ENCODE peak calls at places on chromosome 13, in five cellular contexts. M, C, X, H and D are unnamed samples.

GRCh38 chr13:111877906-111878305 is 189.0 kb upstream of the SOX1 start:
- DNase-seq in M (no peak), C (no peak), X (no peak), H (no peak), D (no peak)

GRCh38 chr13:30038884-30039283 is 188.5 kb upstream of the UBL3 start:
- DNase-seq in M (peak), C (no peak), X (no peak), H (peak), D (no peak)

GRCh38 chr13:34719060-34719875 is 222.8 kb upstream of the NBEA start:
- DNase-seq in M (no peak), C (peak), X (no peak), H (no peak), D (no peak)

GRCh38 chr13:54486421-54487166 is 1458.0 kb downstream of the OLFM4 start:
- DNase-seq in M (no peak), C (no peak), X (no peak), H (no peak), D (no peak)

GRCh38 chr13:40193290-40194203 is 472.9 kb downstream of the FOXO1 start:
- DNase-seq in M (no peak), C (no peak), X (no peak), H (no peak), D (no peak)

GRCh38 chr13:58085819-58086218 is 454.3 kb downstream of the PCDH17 start:
- DNase-seq in M (no peak), C (no peak), X (no peak), H (no peak), D (no peak)

GRCh38 chr13:100646030-100646673 is 28.4 kb downstream of the TMTC4 start:
- DNase-seq in M (peak), C (no peak), X (peak), H (peak), D (no peak)

GRCh38 chr13:72726721-72727416 is 560 bp downstream of the MZT1 start:
- DNase-seq in M (no peak), C (peak), X (peak), H (peak), D (no peak)

GRCh38 chr13:97308735-97309429 is 86.7 kb downstream of the MBNL2 start:
- DNase-seq in M (peak), C (no peak), X (peak), H (no peak), D (no peak)

GRCh38 chr13:69946443-69946955 is 161.1 kb upstream of the ATXN8OS start:
- DNase-seq in M (no peak), C (no peak), X (no peak), H (no peak), D (no peak)

GRCh38 chr13:48112896-48113525 is 18.1 kb upstream of the MED4 start:
- DNase-seq in M (peak), C (no peak), X (peak), H (no peak), D (no peak)

GRCh38 chr13:98922306-98922705 is 55.6 kb downstream of the DOCK9 start:
- DNase-seq in M (no peak), C (no peak), X (no peak), H (no peak), D (no peak)

GRCh38 chr13:80101040-80101439 is 239.9 kb downstream of the SPRY2 start:
- DNase-seq in M (no peak), C (no peak), X (no peak), H (peak), D (no peak)

GRCh38 chr13:71578048-71578447 is 289.0 kb downstream of the DACH1 start:
- DNase-seq in M (no peak), C (no peak), X (no peak), H (peak), D (no peak)

GRCh38 chr13:94112731-94113130 is 366.8 kb downstream of the DCT start:
- DNase-seq in M (no peak), C (no peak), X (no peak), H (peak), D (no peak)

GRCh38 chr13:111346281-111346680 is 25.8 kb downstream of the TEX29 start:
- DNase-seq in M (no peak), C (no peak), X (no peak), H (no peak), D (no peak)

GRCh38 chr13:94620286-94620896 is 18.7 kb downstream of the GPR180 start:
- DNase-seq in M (peak), C (peak), X (peak), H (peak), D (no peak)

GRCh38 chr13:98399756-98400155 is 177.2 kb downstream of the STK24 start:
- DNase-seq in M (no peak), C (no peak), X (no peak), H (no peak), D (no peak)

GRCh38 chr13:107238262-107238661 is 670.3 kb upstream of the ARGLU1 start:
- DNase-seq in M (no peak), C (no peak), X (no peak), H (peak), D (no peak)

GRCh38 chr13:84430015-84430414 is 547.7 kb upstream of the SLITRK1 start:
- DNase-seq in M (peak), C (no peak), X (no peak), H (no peak), D (no peak)

GRCh38 chr13:81247711-81248110 is 906.8 kb upstream of the SPRY2 start:
- DNase-seq in M (no peak), C (no peak), X (no peak), H (no peak), D (no peak)

GRCh38 chr13:61414686-61415664 is 674 bp downstream of the PCDH20 start:
- DNase-seq in M (no peak), C (peak), X (peak), H (peak), D (peak)

GRCh38 chr13:85700909-85701308 is 98.3 kb downstream of the SLITRK6 start:
- DNase-seq in M (no peak), C (no peak), X (no peak), H (no peak), D (no peak)

GRCh38 chr13:77056886-77057285 is 29.9 kb upstream of the FBXL3 start:
- DNase-seq in M (no peak), C (no peak), X (no peak), H (no peak), D (no peak)

GRCh38 chr13:72293206-72293605 is 426.2 kb upstream of the DACH1 start:
- DNase-seq in M (no peak), C (no peak), X (no peak), H (no peak), D (no peak)

GRCh38 chr13:101773062-101773461 is 320.6 kb downstream of the ITGBL1 start:
- DNase-seq in M (no peak), C (no peak), X (peak), H (peak), D (no peak)

GRCh38 chr13:111007209-111007608 is 92.3 kb upstream of the ANKRD10 start:
- DNase-seq in M (no peak), C (no peak), X (no peak), H (no peak), D (no peak)

GRCh38 chr13:60654405-60654804 is 257.4 kb downstream of the TDRD3 start:
- DNase-seq in M (no peak), C (no peak), X (peak), H (peak), D (no peak)

GRCh38 chr13:48531416-48532145 is 1.3 kb downstream of the RCBTB2 start:
- DNase-seq in M (no peak), C (no peak), X (no peak), H (peak), D (no peak)

GRCh38 chr13:20161275-20161950 is 561 bp upstream of the GJA3 start:
- DNase-seq in M (no peak), C (no peak), X (no peak), H (no peak), D (no peak)

GRCh38 chr13:32390048-32390447 is 37.9 kb downstream of the N4BP2L1 start:
- DNase-seq in M (no peak), C (no peak), X (no peak), H (no peak), D (no peak)

GRCh38 chr13:20703785-20704458 is 423 bp downstream of the IL17D start:
- DNase-seq in M (peak), C (peak), X (peak), H (peak), D (no peak)

GRCh38 chr13:78168981-78169380 is 250.3 kb upstream of the EDNRB start:
- DNase-seq in M (no peak), C (no peak), X (no peak), H (no peak), D (no peak)

GRCh38 chr13:37701972-37702371 is 103.4 kb upstream of the POSTN start:
- DNase-seq in M (peak), C (no peak), X (peak), H (peak), D (no peak)

GRCh38 chr13:30355405-30355741 is 48.0 kb upstream of the KATNAL1 start:
- DNase-seq in M (no peak), C (no peak), X (peak), H (peak), D (peak)

GRCh38 chr13:113119822-113120189 is 2.8 kb upstream of the F10 start:
- DNase-seq in M (no peak), C (no peak), X (no peak), H (no peak), D (no peak)

GRCh38 chr13:113120300-113121182 is 2.1 kb upstream of the F10 start:
- DNase-seq in M (no peak), C (no peak), X (no peak), H (no peak), D (no peak)

GRCh38 chr13:113122571-113123225 is at the start of gene F10:
- DNase-seq in M (peak), C (no peak), X (peak), H (peak), D (peak)

GRCh38 chr13:113121928-113122420 is 625 bp upstream of the F10 start:
- DNase-seq in M (no peak), C (no peak), X (no peak), H (no peak), D (no peak)

GRCh38 chr13:113121183-113121927 is 1.2 kb upstream of the F10 start:
- DNase-seq in M (no peak), C (no peak), X (no peak), H (no peak), D (no peak)
- H2BK120ac ChIP-seq in M (no peak), C (peak), X (no peak), H (no peak), D (no peak)

DNA sequence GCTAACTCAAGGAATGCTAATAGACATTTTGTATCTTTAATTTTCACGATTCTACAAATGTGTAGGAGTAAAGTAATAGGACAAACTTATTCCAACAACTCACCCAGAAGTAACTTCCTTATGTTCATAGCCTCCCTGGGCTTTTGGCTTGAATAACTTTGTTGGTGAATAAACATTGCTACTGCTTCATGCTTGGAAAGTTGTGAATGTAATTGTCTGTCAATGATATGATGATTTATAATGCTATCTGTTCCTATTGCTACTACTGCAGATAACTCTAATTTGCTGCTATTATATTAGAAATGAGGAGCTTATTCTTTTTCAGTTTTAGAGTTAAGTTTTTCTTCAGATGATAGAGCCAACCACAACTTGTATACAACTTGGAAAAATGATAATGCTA is 307.7 kb downstream of the PCDH9 start:
- DNase-seq in M (no peak), C (no peak), X (no peak), H (no peak), D (no peak)
- H2BK120ac ChIP-seq in M (no peak), C (no peak), X (no peak), H (no peak), D (no peak)

GRCh38 chr13:43157796-43158195 is 134.4 kb downstream of the DNAJC15 start:
- DNase-seq in M (no peak), C (no peak), X (no peak), H (no peak), D (no peak)

GRCh38 chr13:43154083-43154739 is 130.8 kb downstream of the DNAJC15 start:
- DNase-seq in M (no peak), C (no peak), X (no peak), H (peak), D (no peak)

GRCh38 chr13:43154839-43155238 is 131.5 kb downstream of the DNAJC15 start:
- DNase-seq in M (no peak), C (no peak), X (no peak), H (peak), D (no peak)

GRCh38 chr13:43156916-43157315 is 133.5 kb downstream of the DNAJC15 start:
- DNase-seq in M (no peak), C (no peak), X (no peak), H (no peak), D (no peak)

DNA sequence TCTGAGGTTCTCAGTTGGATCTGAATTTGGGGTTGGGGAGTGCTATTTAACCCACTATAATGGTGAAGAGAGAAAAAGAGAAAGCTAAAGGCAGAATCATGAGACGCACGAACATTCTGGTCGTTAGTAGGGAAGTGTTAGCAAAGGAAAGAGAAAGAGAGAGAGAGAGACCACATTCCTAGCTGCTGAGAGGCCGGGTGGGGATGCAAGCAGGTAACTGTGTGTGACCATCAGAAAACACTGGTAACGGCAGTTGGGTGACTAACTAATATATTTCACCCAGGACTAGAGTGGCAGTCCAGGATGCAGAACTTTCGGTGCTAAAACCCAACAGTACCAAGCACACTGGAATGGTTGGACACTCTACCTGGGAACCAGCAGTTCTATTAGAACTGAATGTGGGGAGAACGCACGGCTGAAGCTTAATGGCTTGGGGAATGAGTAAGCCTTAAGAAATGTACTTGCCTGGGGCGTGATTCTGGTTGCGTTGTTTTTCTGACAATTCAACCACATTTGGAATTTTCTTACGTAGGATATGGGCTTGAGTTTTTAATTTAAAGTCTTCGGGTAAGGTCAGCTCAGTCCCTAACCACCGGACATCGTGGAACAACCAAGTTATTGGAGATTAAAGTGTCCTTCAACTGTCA is 130.2 kb downstream of the DNAJC15 start:
- DNase-seq in M (peak), C (no peak), X (peak), H (peak), D (no peak)
- H2BK120ac ChIP-seq in M (peak), C (no peak), X (no peak), H (peak), D (no peak)

GRCh38 chr13:108313382-108313781 is 43.9 kb downstream of the TNFSF13B start:
- DNase-seq in M (no peak), C (no peak), X (no peak), H (no peak), D (no peak)
- H2BK120ac ChIP-seq in M (no peak), C (no peak), X (no peak), H (no peak), D (no peak)

DNA sequence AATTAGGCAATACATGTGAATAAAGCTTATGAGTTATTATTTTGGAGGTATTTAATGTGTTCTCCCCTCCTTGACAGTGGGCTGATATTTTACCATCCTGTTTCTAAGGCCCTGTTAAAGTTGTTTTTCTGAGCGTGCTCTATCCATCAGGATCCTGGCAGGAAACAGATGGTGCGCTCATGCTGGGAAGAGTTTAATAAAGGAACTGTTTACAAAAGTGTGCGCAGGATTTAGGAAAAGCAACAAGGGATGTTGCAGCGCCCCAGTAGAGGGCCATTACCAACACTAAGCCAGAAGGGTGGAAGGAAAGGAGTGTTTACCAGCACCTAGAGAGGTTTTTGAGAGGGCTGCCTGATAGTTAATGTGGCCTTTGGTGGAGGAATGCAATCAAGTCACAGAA is 374.5 kb downstream of the KCNRG start:
- DNase-seq in M (no peak), C (no peak), X (no peak), H (no peak), D (no peak)
- H2BK120ac ChIP-seq in M (no peak), C (no peak), X (no peak), H (no peak), D (no peak)